ENCODE peak calls at places on chromosomes 3 and 15, in five cellular contexts. One of them, this sample, is unnamed. For H3K4me1, the result is how much of the 10 kb centered on the place peaks cover.

GRCh38 chr3:170651260-170651845 is 65.5 kb upstream of the SLC7A14 start:
- DNase-seq in IMR-90: no peak
- DNase-seq in Peyer's patch: no peak
- DNase-seq in fibroblast of lung: no peak
- DNase-seq in HepG2: no peak
- DNase-seq in this sample: no peak

GRCh38 chr3:15206662-15207576 is 873 bp downstream of the CAPN7 start:
- DNase-seq in IMR-90: peak
- DNase-seq in Peyer's patch: peak
- DNase-seq in fibroblast of lung: peak
- DNase-seq in HepG2: peak
- DNase-seq in this sample: peak

GRCh38 chr15:64501396-64501716 is 41.0 kb downstream of the ZNF609 start:
- DNase-seq in IMR-90: no peak
- DNase-seq in Peyer's patch: no peak
- DNase-seq in fibroblast of lung: no peak
- DNase-seq in HepG2: no peak
- DNase-seq in this sample: no peak

GRCh38 chr3:10437272-10437994 is 68.0 kb downstream of the ATP2B2 start:
- DNase-seq in IMR-90: peak
- DNase-seq in Peyer's patch: peak
- DNase-seq in fibroblast of lung: peak
- DNase-seq in HepG2: no peak
- DNase-seq in this sample: no peak

GRCh38 chr3:71681224-71681668 is 44.0 kb downstream of the EIF4E3 start:
- DNase-seq in IMR-90: peak
- DNase-seq in Peyer's patch: peak
- DNase-seq in fibroblast of lung: peak
- DNase-seq in HepG2: peak
- DNase-seq in this sample: no peak

GRCh38 chr15:96889734-96890480 is 559.4 kb downstream of the NR2F2 start:
- DNase-seq in IMR-90: no peak
- DNase-seq in Peyer's patch: no peak
- DNase-seq in fibroblast of lung: peak
- DNase-seq in HepG2: no peak
- DNase-seq in this sample: no peak

GRCh38 chr3:155753038-155753647 is 8.3 kb upstream of the PLCH1 start:
- DNase-seq in IMR-90: peak
- DNase-seq in Peyer's patch: no peak
- DNase-seq in fibroblast of lung: peak
- DNase-seq in HepG2: peak
- DNase-seq in this sample: no peak

GRCh38 chr3:11134794-11135193 is 19.5 kb upstream of the HRH1 start:
- DNase-seq in IMR-90: peak
- DNase-seq in Peyer's patch: no peak
- DNase-seq in fibroblast of lung: peak
- DNase-seq in HepG2: no peak
- DNase-seq in this sample: no peak

GRCh38 chr15:100900136-100900894 is 18.8 kb upstream of the LRRK1 start:
- DNase-seq in IMR-90: no peak
- DNase-seq in Peyer's patch: peak
- DNase-seq in fibroblast of lung: no peak
- DNase-seq in HepG2: no peak
- DNase-seq in this sample: no peak

GRCh38 chr15:48388017-48388936 is 57.0 kb downstream of the DUT start:
- DNase-seq in IMR-90: peak
- DNase-seq in Peyer's patch: no peak
- DNase-seq in fibroblast of lung: no peak
- DNase-seq in HepG2: no peak
- DNase-seq in this sample: no peak

GRCh38 chr15:51536965-51537574 is 85.5 kb downstream of the DMXL2 start:
- DNase-seq in IMR-90: peak
- DNase-seq in Peyer's patch: no peak
- DNase-seq in fibroblast of lung: peak
- DNase-seq in HepG2: peak
- DNase-seq in this sample: no peak

GRCh38 chr15:72858205-72858604 is 74.6 kb upstream of the ADPGK start:
- DNase-seq in IMR-90: no peak
- DNase-seq in Peyer's patch: no peak
- DNase-seq in fibroblast of lung: no peak
- DNase-seq in HepG2: no peak
- DNase-seq in this sample: no peak

GRCh38 chr15:67512140-67512539 is 8.8 kb upstream of the C15orf61 start:
- DNase-seq in IMR-90: no peak
- DNase-seq in Peyer's patch: no peak
- DNase-seq in fibroblast of lung: no peak
- DNase-seq in HepG2: no peak
- DNase-seq in this sample: no peak

GRCh38 chr3:158672293-158673176 is at the start of gene LXN:
- DNase-seq in IMR-90: peak
- DNase-seq in Peyer's patch: peak
- DNase-seq in fibroblast of lung: peak
- DNase-seq in HepG2: peak
- DNase-seq in this sample: peak

GRCh38 chr3:49006591-49007067 is 562 bp upstream of the WDR6 start:
- DNase-seq in IMR-90: peak
- DNase-seq in Peyer's patch: no peak
- DNase-seq in fibroblast of lung: peak
- DNase-seq in HepG2: no peak
- DNase-seq in this sample: no peak

GRCh38 chr15:40764766-40765136 is 883 bp downstream of the GCHFR start:
- DNase-seq in IMR-90: no peak
- DNase-seq in Peyer's patch: no peak
- DNase-seq in fibroblast of lung: no peak
- DNase-seq in HepG2: no peak
- DNase-seq in this sample: no peak

DNA sequence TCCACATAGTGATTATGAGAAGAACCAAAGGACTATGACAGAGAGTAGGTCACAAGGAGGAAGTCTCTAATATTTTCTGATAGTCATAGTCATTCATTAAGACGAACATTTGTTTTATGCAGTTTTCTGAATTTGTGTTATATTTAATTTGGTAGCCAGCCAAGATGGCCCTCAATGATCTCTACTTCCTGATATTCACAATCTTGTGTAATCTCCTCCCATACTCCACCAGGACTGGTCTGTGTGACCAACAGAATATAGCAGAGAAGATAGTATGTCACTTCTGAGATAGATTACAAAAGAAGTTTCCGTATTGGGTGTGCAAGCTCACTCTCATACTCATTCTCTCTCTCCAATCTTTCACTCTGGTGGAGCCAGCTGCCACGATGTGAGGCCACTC is 30.8 kb downstream of the HLTF start:
- DNase-seq in IMR-90: no peak
- DNase-seq in Peyer's patch: no peak
- DNase-seq in fibroblast of lung: no peak
- DNase-seq in HepG2: no peak
- DNase-seq in this sample: no peak
- TF ChIP-seq CTCF in IMR-90: no peak
- TF ChIP-seq CTCF in Peyer's patch: no peak
- TF ChIP-seq CTCF in fibroblast of lung: no peak
- TF ChIP-seq CTCF in HepG2: no peak
- TF ChIP-seq CTCF in this sample: no peak

DNA sequence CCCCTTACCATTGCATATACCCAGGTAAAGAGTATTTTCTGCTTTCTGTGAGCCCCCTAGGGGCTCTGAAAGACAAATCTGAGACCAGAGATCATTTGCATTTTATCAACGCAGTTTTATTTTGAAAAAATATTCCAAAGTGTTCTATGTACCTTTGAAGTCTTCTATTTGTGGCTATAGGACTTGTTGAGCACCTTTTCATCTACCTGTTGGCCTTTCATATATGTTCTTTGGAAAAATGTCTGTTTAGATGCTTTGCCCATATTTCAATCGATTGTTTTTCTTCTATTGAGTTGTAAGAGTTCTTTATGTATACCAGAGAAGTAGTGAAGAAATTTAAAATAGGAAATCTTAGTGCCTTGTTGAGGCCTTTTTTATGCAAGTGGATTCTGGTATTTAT is 94.0 kb downstream of the LRRC28 start:
- DNase-seq in IMR-90: no peak
- DNase-seq in Peyer's patch: no peak
- DNase-seq in fibroblast of lung: no peak
- DNase-seq in HepG2: no peak
- DNase-seq in this sample: no peak
- H3K4me1 ChIP-seq in IMR-90: under half
- H3K4me1 ChIP-seq in Peyer's patch: under half
- H3K4me1 ChIP-seq in fibroblast of lung: under half
- H3K4me1 ChIP-seq in HepG2: under half
- H3K4me1 ChIP-seq in this sample: under half

GRCh38 chr3:126181398-126181725 is 976 bp upstream of the ALDH1L1 start:
- DNase-seq in IMR-90: no peak
- DNase-seq in Peyer's patch: no peak
- DNase-seq in fibroblast of lung: no peak
- DNase-seq in HepG2: no peak
- DNase-seq in this sample: no peak

GRCh38 chr3:126180477-126181397 is at the start of gene ALDH1L1:
- DNase-seq in IMR-90: peak
- DNase-seq in Peyer's patch: peak
- DNase-seq in fibroblast of lung: peak
- DNase-seq in HepG2: peak
- DNase-seq in this sample: peak

GRCh38 chr3:126184465-126185000 is 4.1 kb upstream of the ALDH1L1 start:
- DNase-seq in IMR-90: no peak
- DNase-seq in Peyer's patch: no peak
- DNase-seq in fibroblast of lung: no peak
- DNase-seq in HepG2: peak
- DNase-seq in this sample: no peak

GRCh38 chr3:126179825-126180476 is 435 bp downstream of the ALDH1L1 start:
- DNase-seq in IMR-90: no peak
- DNase-seq in Peyer's patch: no peak
- DNase-seq in fibroblast of lung: peak
- DNase-seq in HepG2: peak
- DNase-seq in this sample: peak
- H3K4me3 ChIP-seq in IMR-90: no peak
- H3K4me3 ChIP-seq in Peyer's patch: peak
- H3K4me3 ChIP-seq in fibroblast of lung: no peak
- H3K4me3 ChIP-seq in HepG2: peak
- H3K4me3 ChIP-seq in this sample: peak

GRCh38 chr15:28192772-28193171 is 93.7 kb upstream of the OCA2 start:
- DNase-seq in IMR-90: no peak
- DNase-seq in Peyer's patch: no peak
- DNase-seq in fibroblast of lung: no peak
- DNase-seq in HepG2: no peak
- DNase-seq in this sample: no peak

GRCh38 chr15:28190391-28191174 is 91.5 kb upstream of the OCA2 start:
- DNase-seq in IMR-90: no peak
- DNase-seq in Peyer's patch: no peak
- DNase-seq in fibroblast of lung: no peak
- DNase-seq in HepG2: no peak
- DNase-seq in this sample: no peak

DNA sequence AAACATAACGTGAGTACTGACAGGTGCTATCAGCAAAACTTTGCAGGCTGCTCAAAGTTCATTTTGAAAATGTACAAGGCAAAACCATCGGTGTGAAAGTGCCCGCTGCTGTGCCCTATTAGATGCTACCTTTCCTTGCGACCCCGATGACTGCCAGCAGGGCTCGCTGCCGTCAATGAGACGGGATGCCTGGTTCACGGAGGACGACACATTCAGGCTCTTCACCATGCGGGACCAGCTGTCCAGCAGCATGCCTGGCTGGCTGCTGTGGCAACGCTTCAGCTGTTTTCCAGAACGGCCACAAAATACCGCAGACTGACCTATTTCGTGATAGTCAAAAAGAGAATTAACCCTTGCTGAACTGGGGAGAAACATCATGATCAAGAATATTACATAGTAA is 92.7 kb upstream of the OCA2 start:
- DNase-seq in IMR-90: peak
- DNase-seq in Peyer's patch: no peak
- DNase-seq in fibroblast of lung: peak
- DNase-seq in HepG2: no peak
- DNase-seq in this sample: peak
- TF ChIP-seq CTCF in IMR-90: peak
- TF ChIP-seq CTCF in Peyer's patch: no peak
- TF ChIP-seq CTCF in fibroblast of lung: peak
- TF ChIP-seq CTCF in HepG2: no peak
- TF ChIP-seq CTCF in this sample: peak

DNA sequence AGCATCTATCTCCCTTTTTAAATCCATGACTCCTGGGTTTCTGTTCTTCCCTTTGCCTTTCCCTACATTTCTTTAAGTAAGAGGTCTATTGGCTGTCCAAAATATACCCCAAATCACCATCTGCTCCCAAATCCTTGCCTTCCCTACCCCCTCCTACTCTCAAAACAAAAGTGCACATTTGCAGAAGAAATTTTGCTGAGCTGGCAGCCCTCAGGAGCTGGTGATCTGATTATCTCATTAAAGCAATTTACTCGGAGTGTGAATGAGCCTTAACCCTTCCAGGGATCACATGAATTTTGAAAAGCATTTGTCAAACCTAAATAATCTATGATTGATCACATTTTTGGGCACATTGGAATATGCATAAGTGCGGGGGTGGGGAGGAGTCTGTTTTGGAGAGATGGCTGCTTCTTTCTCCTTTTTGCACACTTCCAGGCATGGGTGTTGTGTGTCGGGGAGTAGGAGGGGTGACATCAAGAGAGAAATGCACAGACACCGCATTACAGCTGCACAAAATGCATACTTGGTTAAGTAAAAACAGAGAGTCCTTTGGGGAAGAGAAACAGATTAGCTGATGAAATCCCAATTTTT is 892.6 kb downstream of the TUSC7 start:
- DNase-seq in IMR-90: no peak
- DNase-seq in Peyer's patch: no peak
- DNase-seq in fibroblast of lung: no peak
- DNase-seq in HepG2: no peak
- DNase-seq in this sample: no peak
- H3K4me1 ChIP-seq in IMR-90: under half
- H3K4me1 ChIP-seq in Peyer's patch: under half
- H3K4me1 ChIP-seq in fibroblast of lung: under half
- H3K4me1 ChIP-seq in HepG2: under half
- H3K4me1 ChIP-seq in this sample: under half

GRCh38 chr15:50181206-50181982 is 602 bp upstream of the SLC27A2 start:
- DNase-seq in IMR-90: no peak
- DNase-seq in Peyer's patch: no peak
- DNase-seq in fibroblast of lung: no peak
- DNase-seq in HepG2: no peak
- DNase-seq in this sample: no peak
- H3K4me3 ChIP-seq in IMR-90: peak
- H3K4me3 ChIP-seq in Peyer's patch: peak
- H3K4me3 ChIP-seq in fibroblast of lung: peak
- H3K4me3 ChIP-seq in HepG2: peak
- H3K4me3 ChIP-seq in this sample: peak

GRCh38 chr3:97821810-97822775 is at the start of gene CRYBG3:
- DNase-seq in IMR-90: peak
- DNase-seq in Peyer's patch: peak
- DNase-seq in fibroblast of lung: peak
- DNase-seq in HepG2: peak
- DNase-seq in this sample: peak
- TF ChIP-seq CTCF in IMR-90: peak
- TF ChIP-seq CTCF in Peyer's patch: peak
- TF ChIP-seq CTCF in fibroblast of lung: peak
- TF ChIP-seq CTCF in HepG2: peak
- TF ChIP-seq CTCF in this sample: peak

GRCh38 chr15:26724381-26724780 is 48.5 kb downstream of the GABRB3 start:
- DNase-seq in IMR-90: no peak
- DNase-seq in Peyer's patch: no peak
- DNase-seq in fibroblast of lung: no peak
- DNase-seq in HepG2: no peak
- DNase-seq in this sample: no peak

GRCh38 chr15:26721231-26721630 is 51.6 kb downstream of the GABRB3 start:
- DNase-seq in IMR-90: no peak
- DNase-seq in Peyer's patch: no peak
- DNase-seq in fibroblast of lung: no peak
- DNase-seq in HepG2: no peak
- DNase-seq in this sample: no peak

GRCh38 chr15:26720546-26720945 is 52.3 kb downstream of the GABRB3 start:
- DNase-seq in IMR-90: no peak
- DNase-seq in Peyer's patch: no peak
- DNase-seq in fibroblast of lung: no peak
- DNase-seq in HepG2: no peak
- DNase-seq in this sample: no peak

GRCh38 chr15:26722621-26723160 is 50.2 kb downstream of the GABRB3 start:
- DNase-seq in IMR-90: no peak
- DNase-seq in Peyer's patch: no peak
- DNase-seq in fibroblast of lung: no peak
- DNase-seq in HepG2: no peak
- DNase-seq in this sample: no peak
- H3K4me1 ChIP-seq in IMR-90: under half
- H3K4me1 ChIP-seq in Peyer's patch: under half
- H3K4me1 ChIP-seq in fibroblast of lung: under half
- H3K4me1 ChIP-seq in HepG2: under half
- H3K4me1 ChIP-seq in this sample: under half